ENCODE peak calls at places on chromosomes 12 and 14, in five cellular contexts. N, J, S, X and T are unnamed samples.

GRCh38 chr12:14873440-14874185 is 12.0 kb downstream of the MGP start:
- DNase-seq in N (no peak), J (no peak), S (no peak), X (no peak), T (no peak)

GRCh38 chr12:21941522-21942376 is 523 bp upstream of the ABCC9 start:
- DNase-seq in S (peak), J (no peak), X (no peak), N (peak), T (peak)

GRCh38 chr14:60235440-60235839 is 13.6 kb upstream of the PPM1A start:
- DNase-seq in S (no peak), J (no peak), N (no peak), X (no peak), T (no peak)

GRCh38 chr12:124774462-124775167 is 89.0 kb downstream of the SCARB1 start:
- DNase-seq in N (peak), S (no peak), X (no peak), J (no peak), T (peak)

GRCh38 chr12:108768591-108769500 is 37.5 kb upstream of the CORO1C start:
- DNase-seq in N (no peak), J (no peak), S (peak), X (peak), T (peak)

GRCh38 chr12:40565029-40565633 is 127.1 kb upstream of the CNTN1 start:
- DNase-seq in N (no peak), J (no peak), S (no peak), X (no peak), T (no peak)

GRCh38 chr12:80714055-80714454 is 2.7 kb upstream of the MYF5 start:
- DNase-seq in S (no peak), J (no peak), N (peak), X (no peak), T (peak)

GRCh38 chr12:43333650-43334043 is 218.4 kb downstream of the ADAMTS20 start:
- DNase-seq in X (no peak), J (no peak), N (no peak), S (no peak), T (no peak)

GRCh38 chr14:20177433-20177974 is 13.2 kb upstream of the OR11G2 start:
- DNase-seq in J (no peak), N (no peak), X (no peak), S (no peak), T (no peak)

GRCh38 chr12:113479193-113479577 is 7.5 kb upstream of the LHX5 start:
- DNase-seq in N (no peak), X (no peak), S (no peak), J (no peak), T (no peak)

GRCh38 chr12:18595406-18595805 is 142.4 kb downstream of the PLCZ1 start:
- DNase-seq in N (peak), S (no peak), J (no peak), X (no peak), T (no peak)

GRCh38 chr12:15632708-15633107 is 156.5 kb downstream of the EPS8 start:
- DNase-seq in S (no peak), N (no peak), J (no peak), X (peak), T (no peak)

GRCh38 chr14:77098470-77099353 is 654 bp downstream of the CIPC start:
- DNase-seq in J (peak), N (no peak), X (no peak), S (no peak), T (no peak)

GRCh38 chr12:105740970-105741725 is 397.6 kb downstream of the NUAK1 start:
- DNase-seq in N (peak), J (no peak), X (no peak), S (no peak), T (no peak)

GRCh38 chr14:106488293-106488692 is 961.9 kb downstream of the TMEM121 start:
- DNase-seq in S (no peak), J (no peak), X (no peak), N (no peak), T (no peak)

GRCh38 chr12:93484315-93484981 is 17.1 kb downstream of the MRPL42 start:
- DNase-seq in X (no peak), N (peak), J (no peak), S (no peak), T (peak)

GRCh38 chr14:94045563-94046345 is 19.6 kb downstream of the OTUB2 start:
- DNase-seq in S (no peak), N (no peak), J (peak), X (no peak), T (no peak)

GRCh38 chr14:85575617-85575898 is 45.6 kb downstream of the FLRT2 start:
- DNase-seq in J (no peak), S (no peak), N (no peak), X (no peak), T (no peak)

GRCh38 chr12:39405580-39405979 is 37.3 kb downstream of the KIF21A start:
- DNase-seq in N (no peak), J (no peak), X (no peak), S (no peak), T (no peak)

GRCh38 chr12:14849664-14850063 is 6.3 kb upstream of the ART4 start:
- DNase-seq in N (peak), X (no peak), J (no peak), S (no peak), T (peak)

GRCh38 chr14:50006141-50006540 is 110.2 kb downstream of the VCPKMT start:
- DNase-seq in S (no peak), N (no peak), J (no peak), X (no peak), T (no peak)

GRCh38 chr12:23474438-23475000 is 475.0 kb downstream of the SOX5 start:
- DNase-seq in J (no peak), N (no peak), X (no peak), S (no peak), T (no peak)

GRCh38 chr14:69318241-69318640 is 58.3 kb downstream of the GALNT16 start:
- DNase-seq in X (no peak), N (no peak), J (no peak), S (no peak), T (no peak)
- TF ChIP-seq CTCF in X (no peak), N (no peak), J (no peak), S (no peak), T (no peak)

DNA sequence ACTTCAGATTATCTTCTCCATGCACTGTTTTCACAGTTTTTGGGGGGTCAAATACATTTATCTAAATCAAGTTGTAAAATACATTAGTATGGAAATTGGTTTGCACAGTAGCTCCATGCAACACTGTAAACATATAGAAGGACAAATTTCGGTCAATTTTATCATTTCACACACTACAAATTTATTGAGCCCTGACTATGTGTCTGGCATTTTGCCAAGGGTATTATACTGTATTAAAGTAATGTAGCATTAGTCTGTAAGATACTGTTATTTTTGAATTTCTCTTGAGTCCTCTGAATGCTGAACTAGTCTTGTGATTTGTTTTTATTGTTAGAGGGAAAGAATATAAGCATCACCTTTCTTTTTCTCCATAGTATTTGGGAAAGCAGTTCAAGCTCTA is 1.3 kb downstream of the RAD9B start:
- DNase-seq in N (no peak), J (no peak), S (no peak), X (no peak), T (no peak)
- TF ChIP-seq CTCF in N (no peak), J (no peak), S (no peak), X (no peak), T (no peak)

GRCh38 chr14:98501335-98501734 is 770.7 kb downstream of the BCL11B start:
- DNase-seq in X (no peak), N (no peak), S (no peak), J (no peak), T (no peak)
- TF ChIP-seq CTCF in X (no peak), N (no peak), S (no peak), J (no peak), T (no peak)

GRCh38 chr14:22122227-22123187 is 448.9 kb upstream of the OR4E1 start:
- DNase-seq in X (no peak), S (no peak), J (no peak), N (no peak), T (no peak)
- TF ChIP-seq CTCF in X (no peak), S (peak), J (no peak), N (no peak), T (no peak)

DNA sequence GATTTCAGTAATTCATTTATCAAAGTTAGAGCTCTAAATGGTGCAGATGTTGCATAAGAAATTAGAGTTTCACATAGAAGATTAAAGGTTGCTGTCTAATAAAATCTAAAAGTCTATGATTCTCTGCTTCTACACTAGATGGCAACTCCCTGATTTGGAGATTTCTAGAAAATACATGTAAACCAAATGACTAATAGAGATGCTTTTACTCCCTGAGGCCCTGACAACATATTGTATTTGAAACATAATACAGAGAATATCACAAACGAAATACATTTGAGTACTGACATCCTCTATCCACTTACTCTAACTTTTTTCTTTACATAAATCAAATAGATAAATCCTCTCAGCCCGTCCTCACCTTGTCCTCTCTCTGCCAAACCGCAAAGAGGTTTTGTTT is 91.4 kb downstream of the KCNA5 start:
- DNase-seq in N (no peak), J (no peak), S (no peak), X (no peak), T (no peak)
- TF ChIP-seq CTCF in N (no peak), J (no peak), S (no peak), X (no peak), T (no peak)

DNA sequence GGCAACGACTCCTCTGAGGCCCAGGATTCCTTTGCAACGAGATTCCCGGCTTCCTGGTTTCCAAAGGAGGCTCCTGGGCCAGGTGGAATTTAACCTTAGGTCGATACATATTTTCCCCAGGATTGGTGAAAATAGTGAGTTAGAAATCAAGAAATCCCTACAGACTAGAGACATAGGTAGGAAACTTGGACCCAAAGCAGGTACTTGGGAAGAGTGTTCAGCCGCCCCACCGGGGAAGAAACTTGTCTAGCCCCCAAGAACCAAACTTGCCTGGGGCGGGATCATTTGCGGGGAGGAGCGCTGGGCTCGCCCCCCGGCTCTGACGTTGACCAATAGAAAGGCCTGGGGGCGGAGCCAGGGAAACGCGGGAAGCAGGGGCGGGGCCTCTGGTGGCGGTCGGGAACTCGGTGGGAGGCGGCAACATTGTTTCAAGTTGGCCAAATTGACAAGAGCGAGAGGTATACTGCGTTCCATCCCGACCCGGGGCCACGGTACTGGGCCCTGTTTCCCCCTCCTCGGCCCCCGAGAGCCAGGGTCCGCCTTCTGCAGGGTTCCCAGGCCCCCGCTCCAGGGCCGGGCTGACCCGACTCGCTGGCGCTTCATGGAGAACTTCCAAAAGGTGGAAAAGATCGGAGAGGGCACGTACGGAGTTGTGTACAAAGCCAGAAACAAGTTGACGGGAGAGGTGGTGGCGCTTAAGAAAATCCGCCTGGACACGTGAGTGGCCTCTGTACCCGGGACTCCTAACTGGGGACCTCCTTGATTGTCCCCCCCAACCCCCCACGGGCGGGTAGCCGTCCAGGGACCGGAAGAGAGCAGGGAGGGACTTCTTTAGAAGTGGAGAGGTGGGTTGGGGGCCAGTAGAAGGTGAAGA is at the start of gene CDK2:
- DNase-seq in N (peak), X (peak), S (peak), J (peak), T (peak)
- TF ChIP-seq CTCF in N (no peak), X (no peak), S (no peak), J (no peak), T (no peak)

DNA sequence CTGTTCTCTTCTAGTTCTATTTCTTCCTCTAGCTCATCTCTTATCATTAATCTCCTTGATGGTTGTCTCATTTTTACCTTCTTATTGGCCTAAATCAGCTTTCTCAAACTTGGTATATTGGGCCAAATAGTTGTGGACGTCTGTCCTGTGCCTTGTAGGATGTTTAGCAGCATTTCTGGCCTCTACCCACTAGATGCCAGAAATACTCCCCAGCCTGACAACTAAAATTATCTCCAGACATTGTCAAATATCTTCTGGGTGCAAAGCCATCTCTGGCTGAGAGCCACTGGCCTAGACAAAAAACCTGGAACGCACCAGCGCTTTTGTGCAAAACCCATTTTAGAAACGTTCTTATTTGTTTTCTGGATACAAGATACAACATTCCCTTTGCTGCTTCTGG is 38.8 kb upstream of the LRRC10 start:
- DNase-seq in S (no peak), X (no peak), N (no peak), J (no peak), T (no peak)
- TF ChIP-seq CTCF in S (no peak), X (no peak), N (no peak), J (no peak), T (no peak)

GRCh38 chr12:661720-662486 is 1.3 kb downstream of the NINJ2 start:
- DNase-seq in J (no peak), X (no peak), S (no peak), N (no peak), T (no peak)

GRCh38 chr12:663293-663871 is at the start of gene NINJ2:
- DNase-seq in N (peak), J (no peak), S (no peak), X (no peak), T (no peak)

GRCh38 chr12:662541-663292 is 528 bp downstream of the NINJ2 start:
- DNase-seq in N (peak), S (no peak), X (no peak), J (no peak), T (peak)

GRCh38 chr12:664075-664778 is 982 bp upstream of the NINJ2 start:
- DNase-seq in S (no peak), X (no peak), J (no peak), N (no peak), T (no peak)

DNA sequence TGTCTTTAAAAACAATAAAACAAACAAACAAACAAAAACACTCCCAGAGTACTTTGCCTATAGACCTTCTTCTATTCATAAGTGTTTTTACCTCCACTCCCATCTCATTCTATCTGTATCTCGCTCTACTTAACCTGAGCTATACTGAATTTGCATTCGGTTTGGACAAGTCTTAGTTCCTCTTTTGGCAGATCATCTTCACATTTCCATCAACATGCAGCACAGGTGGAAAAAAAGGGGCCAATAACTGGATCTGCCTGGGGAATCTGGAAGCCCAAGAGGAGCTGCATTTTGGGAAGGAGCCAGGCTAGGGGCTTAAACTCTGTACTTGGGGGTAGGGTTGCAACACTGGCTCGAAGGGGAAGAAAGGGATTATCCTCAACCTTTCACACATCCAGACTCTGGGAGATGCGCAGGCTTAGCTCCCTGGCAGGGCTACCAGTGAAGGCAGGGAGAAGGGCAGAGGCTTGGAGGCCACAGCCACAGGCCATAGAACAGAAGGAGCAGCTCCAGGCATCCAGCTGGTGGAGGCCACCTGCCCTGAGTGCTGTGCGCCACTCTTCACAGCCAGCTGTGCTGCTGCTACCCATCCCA is 4.1 kb downstream of the NINJ2 start:
- DNase-seq in J (no peak), N (no peak), S (no peak), X (no peak), T (no peak)
- TF ChIP-seq CTCF in J (no peak), N (no peak), S (no peak), X (no peak), T (no peak)